ENCODE peak calls at places on chromosomes 5 and 9, in seven cellular contexts. Y is thoracic aorta; R is mesenchymal stem cell; O is CD8-positive, alpha-beta memory T cell; K is SK-N-MC; A is GM23248; H is IMR-90. C is an unnamed sample. For H3K36me3 and H3K9me3, the result is how much of the 10 kb centered on the place peaks cover.

GRCh38 chr5:84382363-84383295 is 2.1 kb downstream of the EDIL3 start:
- DNase-seq in R (peak), O (no peak), Y (no peak), K (no peak), A (peak), H (peak), C (no peak)

GRCh38 chr5:174535691-174536090 is 188.7 kb upstream of the MSX2 start:
- DNase-seq in R (peak), O (no peak), Y (no peak), A (no peak), H (peak), K (no peak), C (no peak)

GRCh38 chr5:40682431-40683017 is 2.8 kb downstream of the PTGER4 start:
- DNase-seq in H (peak), Y (no peak), K (no peak), O (no peak), R (no peak), A (no peak), C (no peak)

GRCh38 chr5:10354048-10354872 is 765 bp downstream of the MARCHF6 start:
- DNase-seq in Y (no peak), K (no peak), H (peak), O (peak), A (peak), R (peak), C (no peak)

GRCh38 chr5:20166496-20166895 is 178.5 kb upstream of the CDH18 start:
- DNase-seq in O (no peak), K (no peak), R (no peak), Y (no peak), H (no peak), A (no peak), C (no peak)

GRCh38 chr9:131095666-131096489 is 453 bp upstream of the AIF1L start:
- DNase-seq in K (no peak), O (no peak), Y (no peak), R (peak), H (no peak), A (peak), C (no peak)

GRCh38 chr5:149271195-149271716 is 403 bp upstream of the AFAP1L1 start:
- DNase-seq in O (no peak), K (no peak), R (peak), A (peak), H (no peak), Y (no peak), C (no peak)

GRCh38 chr5:150251504-150251903 is 38.1 kb downstream of the CAMK2A start:
- DNase-seq in H (no peak), K (no peak), O (no peak), A (no peak), Y (no peak), R (no peak), C (no peak)

GRCh38 chr5:18968966-18969365 is 1019.0 kb downstream of the CDH18 start:
- DNase-seq in O (no peak), A (no peak), H (no peak), K (no peak), R (peak), Y (no peak), C (no peak)

GRCh38 chr9:128716581-128717254 is 7.2 kb downstream of the ZDHHC12 start:
- DNase-seq in H (no peak), R (no peak), K (no peak), Y (no peak), O (no peak), A (no peak), C (no peak)

GRCh38 chr9:121399126-121399882 is 29.3 kb upstream of the STOM start:
- DNase-seq in R (peak), O (no peak), H (peak), Y (no peak), A (peak), K (no peak), C (no peak)

GRCh38 chr5:51468196-51468595 is 84.9 kb downstream of the ISL1 start:
- DNase-seq in O (no peak), H (no peak), Y (no peak), R (peak), A (no peak), K (no peak), C (no peak)

GRCh38 chr5:141543053-141543452 is 54.2 kb downstream of the PCDHGC5 start:
- DNase-seq in H (no peak), Y (no peak), R (no peak), K (no peak), O (no peak), A (no peak), C (no peak)
- H3K36me3 ChIP-seq in H (under half), Y (under half), R (under half), K (under half), O (under half), A (under half), C (half or more)

GRCh38 chr5:158376679-158377078 is 517.7 kb upstream of the CLINT1 start:
- DNase-seq in A (no peak), R (no peak), Y (no peak), K (no peak), O (no peak), H (no peak), C (no peak)
- H3K9me3 ChIP-seq in A (under half), R (under half), Y (under half), K (under half), O (under half), H (under half), C (under half)

GRCh38 chr5:37055383-37055990 is 178.9 kb downstream of the NIPBL start:
- DNase-seq in A (no peak), K (no peak), Y (no peak), O (no peak), H (no peak), R (no peak), C (no peak)

GRCh38 chr5:37063739-37064138 is 185.4 kb downstream of the CPLANE1 start:
- DNase-seq in H (no peak), R (no peak), O (no peak), K (no peak), A (no peak), Y (no peak), C (no peak)

GRCh38 chr5:37056762-37057161 is 180.2 kb downstream of the NIPBL start:
- DNase-seq in R (no peak), H (no peak), Y (no peak), A (no peak), K (no peak), O (no peak), C (no peak)

GRCh38 chr5:37064442-37064841 is 184.7 kb downstream of the CPLANE1 start:
- DNase-seq in O (no peak), A (no peak), H (no peak), R (no peak), Y (no peak), K (no peak), C (no peak)

DNA sequence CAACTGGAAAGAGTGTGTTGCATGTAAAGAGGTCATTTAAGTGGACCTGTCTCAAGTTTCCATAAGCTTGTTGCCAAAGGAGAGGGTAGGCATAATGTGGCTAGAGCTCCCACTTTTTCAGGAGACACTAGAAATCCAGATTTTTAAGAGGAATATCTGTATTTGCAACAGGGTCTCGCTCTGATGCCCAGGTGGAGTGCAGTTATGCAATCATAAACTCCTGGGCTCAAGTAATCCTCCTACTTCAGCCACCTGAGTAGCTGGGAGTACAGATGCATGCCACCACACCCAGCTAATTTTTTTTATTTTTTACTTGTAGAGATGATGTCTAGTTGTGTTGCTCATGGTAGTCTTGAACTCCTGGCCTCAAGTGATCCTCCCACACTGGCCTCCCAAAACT is 183.5 kb downstream of the NIPBL start:
- DNase-seq in H (no peak), A (no peak), R (no peak), O (no peak), Y (no peak), K (no peak), C (no peak)
- H3K36me3 ChIP-seq in H (under half), A (under half), R (under half), O (half or more), Y (under half), K (half or more), C (half or more)

DNA sequence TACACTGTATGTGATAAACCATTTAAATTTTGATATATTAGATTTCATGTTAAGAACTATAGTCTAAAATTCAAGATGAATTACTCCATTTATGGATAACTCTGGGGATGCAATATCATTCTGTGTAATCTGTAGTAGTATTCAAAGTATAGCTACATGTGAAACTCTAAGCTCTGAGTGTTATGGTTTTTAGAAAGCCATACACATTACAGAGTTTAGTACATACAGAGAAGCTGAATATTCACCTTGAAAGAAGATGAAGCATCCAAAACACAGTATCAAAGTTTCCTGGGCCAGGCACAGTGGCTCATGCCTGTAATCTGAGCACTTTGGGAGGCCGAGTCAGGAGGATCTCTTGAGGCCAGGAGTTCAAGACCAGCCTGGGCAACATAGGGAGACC is 25.0 kb downstream of the ABHD17B start:
- DNase-seq in Y (no peak), A (no peak), K (no peak), O (no peak), R (no peak), H (no peak), C (no peak)
- H3K9me3 ChIP-seq in Y (under half), A (under half), K (under half), O (under half), R (under half), H (under half), C (under half)

DNA sequence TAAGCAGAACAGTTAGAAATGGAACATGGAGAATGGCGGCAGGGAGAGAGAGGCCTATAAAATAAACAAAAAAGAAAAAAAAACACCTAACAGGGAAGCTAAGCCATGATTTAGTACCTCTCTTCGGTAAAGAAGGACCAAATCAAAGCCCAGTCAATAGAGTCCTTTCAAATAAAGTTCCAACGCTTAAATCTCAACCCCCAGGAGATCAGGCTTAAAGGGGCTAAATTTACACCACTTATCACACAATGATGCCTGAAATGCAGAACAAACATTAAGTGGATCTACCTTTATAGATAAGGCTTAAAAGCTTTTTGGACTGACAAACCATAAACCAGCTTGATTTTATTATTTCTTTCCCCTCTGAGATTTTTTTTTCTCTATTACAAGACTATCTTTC is 66.3 kb downstream of the PRELID2 start:
- DNase-seq in R (no peak), Y (no peak), O (no peak), H (no peak), K (no peak), A (no peak), C (no peak)
- H3K36me3 ChIP-seq in R (under half), Y (under half), O (under half), H (under half), K (under half), A (under half), C (under half)

GRCh38 chr5:172245823-172246222 is 37.7 kb downstream of the UBTD2 start:
- DNase-seq in R (no peak), A (peak), K (no peak), H (no peak), O (no peak), Y (no peak), C (no peak)
- H3K9me3 ChIP-seq in R (under half), A (under half), K (under half), H (under half), O (under half), Y (under half), C (under half)

GRCh38 chr5:140546851-140547507 is 483 bp upstream of the EIF4EBP3 start:
- DNase-seq in Y (no peak), K (no peak), H (no peak), O (no peak), A (peak), R (peak), C (no peak)
- H3K36me3 ChIP-seq in Y (under half), K (under half), H (under half), O (under half), A (under half), R (under half), C (half or more)

GRCh38 chr5:3121813-3122212 is 370.3 kb upstream of the IRX2 start:
- DNase-seq in H (no peak), O (no peak), R (no peak), A (no peak), K (no peak), Y (no peak), C (no peak)

GRCh38 chr5:3122216-3122615 is 370.7 kb upstream of the IRX2 start:
- DNase-seq in A (no peak), K (no peak), H (no peak), O (no peak), R (no peak), Y (no peak), C (no peak)

GRCh38 chr5:3122985-3123762 is 371.7 kb upstream of the IRX2 start:
- DNase-seq in Y (no peak), K (no peak), A (no peak), H (no peak), O (no peak), R (no peak), C (no peak)

GRCh38 chr5:3124410-3124809 is 372.9 kb upstream of the IRX2 start:
- DNase-seq in O (no peak), H (no peak), A (no peak), K (no peak), R (no peak), Y (no peak), C (no peak)

DNA sequence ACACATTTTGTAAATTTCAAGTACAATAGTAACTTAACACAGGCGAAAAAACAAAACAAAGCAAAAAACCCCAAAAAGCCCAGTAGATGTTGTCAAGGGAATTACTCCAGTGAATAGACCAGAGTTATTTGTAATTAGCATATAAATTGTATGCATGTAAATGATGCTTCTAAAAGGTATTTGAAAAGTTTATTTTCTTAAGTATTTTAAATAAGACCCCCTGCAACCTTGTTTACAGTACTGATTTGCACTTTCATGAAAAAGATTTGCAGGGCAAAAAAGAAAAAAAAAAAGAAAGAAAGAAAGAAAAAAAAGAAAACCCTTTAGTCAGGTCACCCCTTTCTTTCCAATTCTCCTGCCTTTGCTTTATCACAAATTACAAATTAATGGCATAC is 372.3 kb upstream of the IRX2 start:
- DNase-seq in Y (no peak), K (no peak), O (no peak), R (no peak), H (no peak), A (no peak), C (no peak)
- H3K9me3 ChIP-seq in Y (under half), K (under half), O (under half), R (under half), H (under half), A (under half), C (under half)

GRCh38 chr5:80659111-80659510 is 4.3 kb upstream of the DHFR start:
- DNase-seq in A (peak), Y (no peak), O (no peak), H (peak), K (no peak), R (peak), C (no peak)
- H3K36me3 ChIP-seq in A (under half), Y (under half), O (under half), H (under half), K (half or more), R (under half), C (half or more)

GRCh38 chr5:178515019-178515418 is 75.2 kb downstream of the COL23A1 start:
- DNase-seq in R (no peak), Y (no peak), A (no peak), O (no peak), K (no peak), H (no peak), C (no peak)
- H3K9me3 ChIP-seq in R (under half), Y (under half), A (under half), O (under half), K (under half), H (under half), C (under half)